ENCODE peak calls at places on chromosomes 1 and 21, in six cellular contexts. One of them, this sample, is unnamed.

GRCh38 chr1:27106561-27107323 is 48.2 kb downstream of the SLC9A1 start:
- DNase-seq in stimulated activated CD8-positive, alpha-beta memory T cell treated with anti-CD3 and anti-CD28 coated beads, Interleukin-7, amount 100 ng/mL, for 48 hours: no peak
- DNase-seq in IMR-90: no peak
- DNase-seq in endothelial cell: no peak
- DNase-seq in GM04503: no peak
- DNase-seq in G401: no peak
- DNase-seq in this sample: no peak

GRCh38 chr1:176102243-176102642 is 104.8 kb downstream of the COP1 start:
- DNase-seq in endothelial cell: no peak
- DNase-seq in stimulated activated CD8-positive, alpha-beta memory T cell treated with anti-CD3 and anti-CD28 coated beads, Interleukin-7, amount 100 ng/mL, for 48 hours: no peak
- DNase-seq in IMR-90: peak; percentile 52
- DNase-seq in G401: no peak
- DNase-seq in GM04503: peak; percentile 24
- DNase-seq in this sample: peak; percentile 43

GRCh38 chr1:96365596-96365995 is 356.0 kb upstream of the PTBP2 start:
- DNase-seq in G401: no peak
- DNase-seq in stimulated activated CD8-positive, alpha-beta memory T cell treated with anti-CD3 and anti-CD28 coated beads, Interleukin-7, amount 100 ng/mL, for 48 hours: no peak
- DNase-seq in GM04503: no peak
- DNase-seq in IMR-90: no peak
- DNase-seq in endothelial cell: no peak
- DNase-seq in this sample: no peak

GRCh38 chr21:14916676-14917141 is 148.1 kb downstream of the NRIP1 start:
- DNase-seq in GM04503: no peak
- DNase-seq in G401: peak; percentile 37
- DNase-seq in stimulated activated CD8-positive, alpha-beta memory T cell treated with anti-CD3 and anti-CD28 coated beads, Interleukin-7, amount 100 ng/mL, for 48 hours: no peak
- DNase-seq in IMR-90: peak; percentile 66
- DNase-seq in endothelial cell: no peak
- DNase-seq in this sample: peak; percentile 68

GRCh38 chr1:162033445-162033844 is 9.8 kb upstream of the OLFML2B start:
- DNase-seq in GM04503: no peak
- DNase-seq in endothelial cell: no peak
- DNase-seq in G401: no peak
- DNase-seq in IMR-90: no peak
- DNase-seq in stimulated activated CD8-positive, alpha-beta memory T cell treated with anti-CD3 and anti-CD28 coated beads, Interleukin-7, amount 100 ng/mL, for 48 hours: no peak
- DNase-seq in this sample: no peak

GRCh38 chr1:71823656-71824159 is 458.6 kb downstream of the NEGR1 start:
- DNase-seq in stimulated activated CD8-positive, alpha-beta memory T cell treated with anti-CD3 and anti-CD28 coated beads, Interleukin-7, amount 100 ng/mL, for 48 hours: no peak
- DNase-seq in IMR-90: no peak
- DNase-seq in endothelial cell: no peak
- DNase-seq in G401: peak; percentile 73
- DNase-seq in GM04503: no peak
- DNase-seq in this sample: no peak

GRCh38 chr1:156524481-156524869 is 23.9 kb upstream of the MEF2D start:
- DNase-seq in G401: no peak
- DNase-seq in GM04503: no peak
- DNase-seq in IMR-90: no peak
- DNase-seq in endothelial cell: no peak
- DNase-seq in stimulated activated CD8-positive, alpha-beta memory T cell treated with anti-CD3 and anti-CD28 coated beads, Interleukin-7, amount 100 ng/mL, for 48 hours: no peak
- DNase-seq in this sample: no peak

GRCh38 chr1:44689447-44689765 is 14.9 kb downstream of the ARMH1 start:
- DNase-seq in IMR-90: no peak
- DNase-seq in endothelial cell: no peak
- DNase-seq in G401: no peak
- DNase-seq in stimulated activated CD8-positive, alpha-beta memory T cell treated with anti-CD3 and anti-CD28 coated beads, Interleukin-7, amount 100 ng/mL, for 48 hours: no peak
- DNase-seq in GM04503: no peak
- DNase-seq in this sample: no peak

GRCh38 chr1:112713466-112714312 is 1.4 kb downstream of the PPM1J start:
- DNase-seq in GM04503: no peak
- DNase-seq in endothelial cell: no peak
- DNase-seq in stimulated activated CD8-positive, alpha-beta memory T cell treated with anti-CD3 and anti-CD28 coated beads, Interleukin-7, amount 100 ng/mL, for 48 hours: no peak
- DNase-seq in G401: no peak
- DNase-seq in IMR-90: no peak
- DNase-seq in this sample: no peak

GRCh38 chr1:8040586-8040985 is 14.5 kb upstream of the ERRFI1 start:
- DNase-seq in endothelial cell: no peak
- DNase-seq in GM04503: peak; percentile 92
- DNase-seq in G401: no peak
- DNase-seq in stimulated activated CD8-positive, alpha-beta memory T cell treated with anti-CD3 and anti-CD28 coated beads, Interleukin-7, amount 100 ng/mL, for 48 hours: no peak
- DNase-seq in IMR-90: peak; percentile 99
- DNase-seq in this sample: peak; percentile 83

GRCh38 chr1:196361112-196361714 is 247.0 kb downstream of the KCNT2 start:
- DNase-seq in GM04503: no peak
- DNase-seq in stimulated activated CD8-positive, alpha-beta memory T cell treated with anti-CD3 and anti-CD28 coated beads, Interleukin-7, amount 100 ng/mL, for 48 hours: no peak
- DNase-seq in IMR-90: peak; percentile 18
- DNase-seq in endothelial cell: no peak
- DNase-seq in G401: no peak
- DNase-seq in this sample: no peak

GRCh38 chr1:211259596-211260126 is 495 bp downstream of the RCOR3 start:
- DNase-seq in G401: no peak
- DNase-seq in endothelial cell: no peak
- DNase-seq in GM04503: no peak
- DNase-seq in IMR-90: no peak
- DNase-seq in stimulated activated CD8-positive, alpha-beta memory T cell treated with anti-CD3 and anti-CD28 coated beads, Interleukin-7, amount 100 ng/mL, for 48 hours: no peak
- DNase-seq in this sample: peak; percentile 67

GRCh38 chr1:152191711-152192110 is 32.3 kb downstream of the HRNR start:
- DNase-seq in endothelial cell: no peak
- DNase-seq in GM04503: no peak
- DNase-seq in stimulated activated CD8-positive, alpha-beta memory T cell treated with anti-CD3 and anti-CD28 coated beads, Interleukin-7, amount 100 ng/mL, for 48 hours: no peak
- DNase-seq in IMR-90: no peak
- DNase-seq in G401: no peak
- DNase-seq in this sample: no peak

GRCh38 chr1:58158465-58159423 is 387.8 kb downstream of the OMA1 start:
- DNase-seq in GM04503: no peak
- DNase-seq in stimulated activated CD8-positive, alpha-beta memory T cell treated with anti-CD3 and anti-CD28 coated beads, Interleukin-7, amount 100 ng/mL, for 48 hours: no peak
- DNase-seq in endothelial cell: no peak
- DNase-seq in G401: no peak
- DNase-seq in IMR-90: no peak
- DNase-seq in this sample: no peak

GRCh38 chr1:13725714-13726175 is 25.8 kb downstream of the PRDM2 start:
- DNase-seq in endothelial cell: peak; percentile 43
- DNase-seq in GM04503: no peak
- DNase-seq in stimulated activated CD8-positive, alpha-beta memory T cell treated with anti-CD3 and anti-CD28 coated beads, Interleukin-7, amount 100 ng/mL, for 48 hours: no peak
- DNase-seq in G401: no peak
- DNase-seq in IMR-90: peak; percentile 25
- DNase-seq in this sample: peak; percentile 16

GRCh38 chr1:166974647-166975345 is 544 bp downstream of the ILDR2 start:
- DNase-seq in endothelial cell: no peak
- DNase-seq in GM04503: no peak
- DNase-seq in IMR-90: no peak
- DNase-seq in G401: peak; percentile 18
- DNase-seq in stimulated activated CD8-positive, alpha-beta memory T cell treated with anti-CD3 and anti-CD28 coated beads, Interleukin-7, amount 100 ng/mL, for 48 hours: no peak
- DNase-seq in this sample: no peak

GRCh38 chr1:32335951-32336867 is at the start of gene MARCKSL1:
- DNase-seq in IMR-90: peak; percentile 55
- DNase-seq in endothelial cell: peak; percentile 91
- DNase-seq in G401: peak; percentile 80
- DNase-seq in GM04503: no peak
- DNase-seq in stimulated activated CD8-positive, alpha-beta memory T cell treated with anti-CD3 and anti-CD28 coated beads, Interleukin-7, amount 100 ng/mL, for 48 hours: peak; percentile 64
- DNase-seq in this sample: no peak

GRCh38 chr1:241323510-241323909 is 33.5 kb downstream of the RGS7 start:
- DNase-seq in G401: peak; percentile 63
- DNase-seq in GM04503: no peak
- DNase-seq in endothelial cell: peak; percentile 68
- DNase-seq in stimulated activated CD8-positive, alpha-beta memory T cell treated with anti-CD3 and anti-CD28 coated beads, Interleukin-7, amount 100 ng/mL, for 48 hours: no peak
- DNase-seq in IMR-90: peak; percentile 30
- DNase-seq in this sample: peak; percentile 76

GRCh38 chr1:115257596-115257995 is 80.5 kb downstream of the NGF start:
- DNase-seq in endothelial cell: no peak
- DNase-seq in GM04503: no peak
- DNase-seq in IMR-90: no peak
- DNase-seq in stimulated activated CD8-positive, alpha-beta memory T cell treated with anti-CD3 and anti-CD28 coated beads, Interleukin-7, amount 100 ng/mL, for 48 hours: no peak
- DNase-seq in G401: no peak
- DNase-seq in this sample: no peak

GRCh38 chr1:156140879-156141707 is 12.3 kb upstream of the SEMA4A start:
- DNase-seq in stimulated activated CD8-positive, alpha-beta memory T cell treated with anti-CD3 and anti-CD28 coated beads, Interleukin-7, amount 100 ng/mL, for 48 hours: no peak
- DNase-seq in IMR-90: peak; percentile 48
- DNase-seq in GM04503: no peak
- DNase-seq in endothelial cell: peak; percentile 84
- DNase-seq in G401: no peak
- DNase-seq in this sample: no peak